ENCODE peak calls at places on chromosomes 11 and 22, in five cellular contexts. G is Calu3, H is iPS DF 19.7, V is left kidney, T is neuronal stem cell. K is an unnamed sample.

GRCh38 chr11:40403321-40403720 is 1056.1 kb downstream of the LRRC4C start:
- DNase-seq in V (no peak), G (no peak), T (no peak), H (no peak), K (no peak)

GRCh38 chr11:120209750-120210650 is 832 bp upstream of the OAF start:
- DNase-seq in T (no peak), G (no peak), H (no peak), V (no peak), K (peak)

GRCh38 chr22:23849009-23850006 is 8.4 kb upstream of the SLC2A11 start:
- DNase-seq in G (peak), T (peak), H (no peak), V (peak), K (peak)

GRCh38 chr11:94897330-94897768 is 76.0 kb downstream of the CWC15 start:
- DNase-seq in H (no peak), T (peak), V (peak), G (peak), K (peak)

GRCh38 chr11:64028398-64029115 is 7.2 kb upstream of the FLRT1 start:
- DNase-seq in G (no peak), T (peak), V (peak), H (peak), K (no peak)

GRCh38 chr11:46127150-46127638 is 5.9 kb upstream of the PHF21A start:
- DNase-seq in V (peak), T (no peak), H (no peak), G (peak), K (peak)

GRCh38 chr11:17250561-17251350 is 25.8 kb upstream of the NUCB2 start:
- DNase-seq in G (no peak), V (no peak), H (no peak), T (no peak), K (no peak)

GRCh38 chr22:49023879-49024774 is 803.5 kb downstream of the BRD1 start:
- DNase-seq in H (no peak), V (no peak), T (no peak), G (no peak), K (no peak)

GRCh38 chr22:33302049-33302545 is 243.9 kb upstream of the SYN3 start:
- DNase-seq in T (peak), G (peak), H (peak), V (peak), K (peak)

GRCh38 chr22:42967933-42968332 is 47.0 kb downstream of the PACSIN2 start:
- DNase-seq in H (no peak), T (no peak), G (no peak), V (no peak), K (no peak)

GRCh38 chr22:18088825-18089568 is 11.2 kb downstream of the PEX26 start:
- DNase-seq in G (no peak), H (no peak), V (no peak), T (no peak), K (no peak)

GRCh38 chr11:77346906-77347603 is 45.6 kb upstream of the GDPD4 start:
- DNase-seq in G (no peak), T (no peak), V (no peak), H (no peak), K (no peak)

GRCh38 chr11:43933226-43933607 is 9.2 kb upstream of the C11orf96 start:
- DNase-seq in G (no peak), T (no peak), H (no peak), V (no peak), K (no peak)

GRCh38 chr11:12430912-12431311 is 53.5 kb downstream of the PARVA start:
- DNase-seq in G (peak), T (no peak), V (no peak), H (no peak), K (peak)

GRCh38 chr11:72430743-72431570 is 3.4 kb downstream of the CLPB start:
- DNase-seq in V (peak), H (no peak), T (no peak), G (peak), K (peak)

GRCh38 chr22:44828193-44828592 is 75.8 kb downstream of the ARHGAP8 start:
- DNase-seq in V (no peak), H (no peak), G (peak), T (no peak), K (no peak)

GRCh38 chr11:95337175-95337957 is 106.4 kb upstream of the SESN3 start:
- DNase-seq in H (no peak), T (peak), G (no peak), V (peak), K (no peak)

GRCh38 chr11:19633276-19633675 is 79.4 kb upstream of the NAV2 start:
- DNase-seq in G (no peak), T (no peak), H (no peak), V (no peak), K (no peak)

GRCh38 chr11:101127348-101127698 is 2.3 kb downstream of the PGR start:
- DNase-seq in H (no peak), G (no peak), V (peak), T (no peak), K (no peak)

GRCh38 chr22:49197500-49197899 is 630.2 kb downstream of the BRD1 start:
- DNase-seq in H (no peak), G (no peak), T (no peak), V (peak), K (no peak)

GRCh38 chr11:92787638-92788037 is 181.8 kb upstream of the MTNR1B start:
- DNase-seq in T (no peak), V (no peak), H (no peak), G (no peak), K (no peak)

GRCh38 chr11:80204021-80204420 is 763.2 kb upstream of the TENM4 start:
- DNase-seq in G (no peak), V (peak), H (no peak), T (no peak), K (no peak)

GRCh38 chr11:119320593-119321524 is 3.9 kb upstream of the MCAM start:
- DNase-seq in T (no peak), G (peak), V (peak), H (no peak), K (no peak)

GRCh38 chr11:66609951-66610617 is 6.3 kb upstream of the RBM14 start:
- DNase-seq in V (no peak), H (no peak), G (no peak), T (no peak), K (no peak)

GRCh38 chr11:64128255-64129006 is 37.5 kb downstream of the MACROD1 start:
- DNase-seq in G (no peak), H (no peak), T (no peak), V (peak), K (no peak)

GRCh38 chr11:66159585-66159984 is 89.5 kb downstream of the PACS1 start:
- DNase-seq in T (no peak), G (no peak), V (no peak), H (no peak), K (no peak)